ENCODE peak calls at places on chromosomes 11 and 22, in six cellular contexts. One of them, this sample, is unnamed. For H3K4me1, the result is how much of the 10 kb centered on the place peaks cover.

GRCh38 chr11:127345819-127346459 is 345.4 kb upstream of the KIRREL3 start:
- DNase-seq in A549: peak
- DNase-seq in GM12878: no peak
- DNase-seq in HCT116: no peak
- DNase-seq in Panc1: peak
- DNase-seq in K562: peak
- DNase-seq in this sample: peak

GRCh38 chr22:35783943-35784614 is 66.4 kb downstream of the APOL5 start:
- DNase-seq in A549: peak
- DNase-seq in GM12878: no peak
- DNase-seq in HCT116: no peak
- DNase-seq in Panc1: no peak
- DNase-seq in K562: no peak
- DNase-seq in this sample: no peak

GRCh38 chr11:30143098-30143705 is 87.6 kb upstream of the FSHB start:
- DNase-seq in A549: peak
- DNase-seq in GM12878: peak
- DNase-seq in HCT116: peak
- DNase-seq in Panc1: peak
- DNase-seq in K562: peak
- DNase-seq in this sample: peak

GRCh38 chr11:126111458-126112116 is 48.9 kb upstream of the CDON start:
- DNase-seq in A549: no peak
- DNase-seq in GM12878: no peak
- DNase-seq in HCT116: no peak
- DNase-seq in Panc1: no peak
- DNase-seq in K562: no peak
- DNase-seq in this sample: no peak

GRCh38 chr22:25729016-25729415 is 13.0 kb upstream of the MYO18B start:
- DNase-seq in A549: no peak
- DNase-seq in GM12878: no peak
- DNase-seq in HCT116: no peak
- DNase-seq in Panc1: no peak
- DNase-seq in K562: no peak
- DNase-seq in this sample: no peak

GRCh38 chr11:96149743-96150555 is 193.0 kb downstream of the MAML2 start:
- DNase-seq in A549: no peak
- DNase-seq in GM12878: no peak
- DNase-seq in HCT116: no peak
- DNase-seq in Panc1: no peak
- DNase-seq in K562: no peak
- DNase-seq in this sample: no peak

GRCh38 chr22:40485813-40486610 is 115.6 kb downstream of the SGSM3 start:
- DNase-seq in A549: no peak
- DNase-seq in GM12878: no peak
- DNase-seq in HCT116: no peak
- DNase-seq in Panc1: no peak
- DNase-seq in K562: no peak
- DNase-seq in this sample: no peak

GRCh38 chr11:65499713-65500261 is 942 bp downstream of the MALAT1 start:
- DNase-seq in A549: no peak
- DNase-seq in GM12878: no peak
- DNase-seq in HCT116: no peak
- DNase-seq in Panc1: no peak
- DNase-seq in K562: no peak
- DNase-seq in this sample: no peak

GRCh38 chr11:135009125-135009524 is 597.1 kb upstream of the B3GAT1 start:
- DNase-seq in A549: no peak
- DNase-seq in GM12878: no peak
- DNase-seq in HCT116: no peak
- DNase-seq in Panc1: no peak
- DNase-seq in K562: no peak
- DNase-seq in this sample: no peak

GRCh38 chr22:28329582-28330073 is 350.0 kb downstream of the TTC28 start:
- DNase-seq in A549: no peak
- DNase-seq in GM12878: no peak
- DNase-seq in HCT116: no peak
- DNase-seq in Panc1: no peak
- DNase-seq in K562: no peak
- DNase-seq in this sample: no peak
- TF ChIP-seq REST in A549: no peak
- TF ChIP-seq REST in GM12878: no peak
- TF ChIP-seq REST in HCT116: no peak
- TF ChIP-seq REST in Panc1: no peak
- TF ChIP-seq REST in K562: no peak
- TF ChIP-seq REST in this sample: no peak

DNA sequence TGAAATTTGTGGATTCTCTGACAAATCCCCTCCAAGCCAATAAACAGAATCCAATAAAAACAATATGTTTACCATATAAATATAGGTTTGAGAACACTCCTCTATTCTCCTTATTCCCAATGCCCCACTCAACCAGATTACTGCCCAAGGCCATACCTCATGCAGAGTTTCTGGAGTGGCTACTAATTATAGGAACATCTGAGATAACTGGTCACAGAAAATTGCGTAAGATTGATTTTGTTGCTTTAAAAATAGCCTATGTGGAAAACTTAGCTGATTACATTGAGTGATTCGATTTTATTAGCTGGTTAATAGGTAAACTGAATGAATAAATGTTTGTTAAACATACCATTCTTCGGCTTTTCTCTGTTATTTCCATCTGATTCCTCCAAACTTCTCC is 48.0 kb downstream of the ME3 start:
- DNase-seq in A549: no peak
- DNase-seq in GM12878: no peak
- DNase-seq in HCT116: no peak
- DNase-seq in Panc1: no peak
- DNase-seq in K562: no peak
- DNase-seq in this sample: no peak
- H3K4me1 ChIP-seq in A549: under half
- H3K4me1 ChIP-seq in GM12878: under half
- H3K4me1 ChIP-seq in HCT116: under half
- H3K4me1 ChIP-seq in Panc1: under half
- H3K4me1 ChIP-seq in K562: under half
- H3K4me1 ChIP-seq in this sample: under half

GRCh38 chr11:1437500-1437899 is 47.8 kb downstream of the BRSK2 start:
- DNase-seq in A549: no peak
- DNase-seq in GM12878: no peak
- DNase-seq in HCT116: no peak
- DNase-seq in Panc1: no peak
- DNase-seq in K562: peak
- DNase-seq in this sample: no peak
- TF ChIP-seq REST in A549: no peak
- TF ChIP-seq REST in GM12878: no peak
- TF ChIP-seq REST in HCT116: no peak
- TF ChIP-seq REST in Panc1: no peak
- TF ChIP-seq REST in K562: no peak
- TF ChIP-seq REST in this sample: no peak

GRCh38 chr11:62542750-62543567 is 3.6 kb downstream of the AHNAK start:
- DNase-seq in A549: peak
- DNase-seq in GM12878: peak
- DNase-seq in HCT116: peak
- DNase-seq in Panc1: no peak
- DNase-seq in K562: peak
- DNase-seq in this sample: peak
- H3K4me1 ChIP-seq in A549: half or more
- H3K4me1 ChIP-seq in GM12878: half or more
- H3K4me1 ChIP-seq in HCT116: half or more
- H3K4me1 ChIP-seq in Panc1: under half
- H3K4me1 ChIP-seq in K562: half or more
- H3K4me1 ChIP-seq in this sample: under half

DNA sequence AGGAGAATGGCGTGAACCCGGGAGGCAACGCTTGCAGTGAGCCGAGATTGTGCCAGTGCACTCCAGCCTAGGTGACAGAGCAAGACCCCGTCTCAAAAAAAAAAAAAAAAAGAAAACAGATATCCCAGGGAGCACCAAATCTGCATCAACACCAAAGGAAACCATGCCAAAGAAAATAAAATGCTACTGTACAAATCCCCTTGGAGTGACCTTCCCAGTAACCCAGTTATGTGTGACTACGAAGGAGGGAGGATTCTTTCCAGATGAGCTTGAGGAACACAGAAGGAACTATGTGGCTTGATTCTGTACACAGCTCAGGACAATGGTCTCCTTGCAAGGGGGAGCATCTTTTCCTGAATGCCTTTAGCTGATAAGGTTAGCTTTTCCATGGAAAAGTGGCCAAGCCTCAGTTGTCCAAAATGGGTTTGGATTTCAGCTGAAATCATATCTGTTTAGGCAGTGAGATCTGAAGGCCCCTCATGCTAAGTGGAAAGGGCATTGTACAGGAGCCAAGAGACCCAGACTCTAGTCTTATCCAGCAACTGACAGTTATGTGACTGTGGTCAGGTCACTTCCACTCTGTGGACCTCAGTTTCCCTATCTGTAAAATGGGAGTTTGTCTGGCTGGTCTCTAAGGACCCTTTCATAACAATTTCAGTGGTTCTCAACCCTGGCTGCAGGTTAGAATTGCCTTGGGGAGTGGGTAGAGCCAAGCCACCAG is 87.6 kb upstream of the TIMP3 start:
- DNase-seq in A549: no peak
- DNase-seq in GM12878: no peak
- DNase-seq in HCT116: no peak
- DNase-seq in Panc1: no peak
- DNase-seq in K562: no peak
- DNase-seq in this sample: no peak
- TF ChIP-seq REST in A549: no peak
- TF ChIP-seq REST in GM12878: no peak
- TF ChIP-seq REST in HCT116: no peak
- TF ChIP-seq REST in Panc1: no peak
- TF ChIP-seq REST in K562: no peak
- TF ChIP-seq REST in this sample: no peak

GRCh38 chr11:12668166-12668565 is 6.1 kb upstream of the TEAD1 start:
- DNase-seq in A549: no peak
- DNase-seq in GM12878: no peak
- DNase-seq in HCT116: no peak
- DNase-seq in Panc1: no peak
- DNase-seq in K562: no peak
- DNase-seq in this sample: no peak
- H3K4me1 ChIP-seq in A549: under half
- H3K4me1 ChIP-seq in GM12878: under half
- H3K4me1 ChIP-seq in HCT116: under half
- H3K4me1 ChIP-seq in Panc1: under half
- H3K4me1 ChIP-seq in K562: under half
- H3K4me1 ChIP-seq in this sample: under half

GRCh38 chr22:37818397-37819099 is 4.6 kb upstream of the GALR3 start:
- DNase-seq in A549: no peak
- DNase-seq in GM12878: no peak
- DNase-seq in HCT116: no peak
- DNase-seq in Panc1: no peak
- DNase-seq in K562: no peak
- DNase-seq in this sample: peak
- TF ChIP-seq REST in A549: no peak
- TF ChIP-seq REST in GM12878: no peak
- TF ChIP-seq REST in HCT116: no peak
- TF ChIP-seq REST in Panc1: no peak
- TF ChIP-seq REST in K562: no peak
- TF ChIP-seq REST in this sample: no peak

DNA sequence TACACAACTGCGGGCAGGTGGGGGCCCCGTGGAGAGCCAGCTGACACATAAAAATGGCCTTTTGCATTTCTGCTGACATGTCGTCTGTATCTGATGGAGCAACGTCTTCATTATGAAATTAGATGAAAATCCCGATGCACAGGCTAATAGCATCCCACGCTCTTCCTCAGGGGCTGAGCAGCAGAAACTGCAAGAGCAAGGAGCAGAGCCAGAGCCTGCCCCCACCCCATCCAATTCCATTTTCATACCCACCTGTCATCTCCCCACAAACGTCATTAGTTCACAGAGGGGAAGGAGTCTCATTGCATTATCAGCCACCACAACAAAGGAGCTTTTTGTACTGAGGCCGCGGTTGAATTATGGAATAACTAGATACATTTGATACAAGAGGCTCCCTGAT is 515.0 kb downstream of the NTM start:
- DNase-seq in A549: no peak
- DNase-seq in GM12878: no peak
- DNase-seq in HCT116: no peak
- DNase-seq in Panc1: no peak
- DNase-seq in K562: no peak
- DNase-seq in this sample: no peak
- H3K4me1 ChIP-seq in A549: under half
- H3K4me1 ChIP-seq in GM12878: under half
- H3K4me1 ChIP-seq in HCT116: under half
- H3K4me1 ChIP-seq in Panc1: under half
- H3K4me1 ChIP-seq in K562: under half
- H3K4me1 ChIP-seq in this sample: under half

GRCh38 chr11:92216789-92217188 is 7.8 kb upstream of the FAT3 start:
- DNase-seq in A549: no peak
- DNase-seq in GM12878: no peak
- DNase-seq in HCT116: no peak
- DNase-seq in Panc1: no peak
- DNase-seq in K562: no peak
- DNase-seq in this sample: peak

GRCh38 chr11:92212530-92212929 is 12.1 kb upstream of the FAT3 start:
- DNase-seq in A549: no peak
- DNase-seq in GM12878: no peak
- DNase-seq in HCT116: no peak
- DNase-seq in Panc1: no peak
- DNase-seq in K562: no peak
- DNase-seq in this sample: no peak

GRCh38 chr11:92206441-92206840 is 18.2 kb upstream of the FAT3 start:
- DNase-seq in A549: no peak
- DNase-seq in GM12878: no peak
- DNase-seq in HCT116: no peak
- DNase-seq in Panc1: no peak
- DNase-seq in K562: no peak
- DNase-seq in this sample: no peak

GRCh38 chr11:92211576-92212167 is 12.9 kb upstream of the FAT3 start:
- DNase-seq in A549: no peak
- DNase-seq in GM12878: no peak
- DNase-seq in HCT116: no peak
- DNase-seq in Panc1: no peak
- DNase-seq in K562: no peak
- DNase-seq in this sample: peak
- TF ChIP-seq REST in A549: no peak
- TF ChIP-seq REST in GM12878: no peak
- TF ChIP-seq REST in HCT116: no peak
- TF ChIP-seq REST in Panc1: no peak
- TF ChIP-seq REST in K562: no peak
- TF ChIP-seq REST in this sample: no peak